ENCODE peak calls at places on chromosomes 11 and 22, in seven cellular contexts. K is transverse colon; G is nephron progenitor cell; I is T-helper 2 cell; M is activated naive CD8-positive, alpha-beta T cell treated with anti-CD3 and anti-CD28 coated beads for 36 hours; D is stimulated activated CD4-positive, alpha-beta T cell treated with anti-CD3 and anti-CD28 coated beads, TNF-alpha, amount 100 ng/mL, for 4 hours; N is germinal center. X is an unnamed sample.

GRCh38 chr11:35593143-35593542 is 25.1 kb upstream of the FJX1 start:
- DNase-seq in K (no peak), N (no peak), D (no peak), G (no peak), I (no peak), M (no peak), X (no peak)

GRCh38 chr11:19073454-19074415 is 13.2 kb upstream of the MRGPRX2 start:
- DNase-seq in M (no peak), G (no peak), N (no peak), I (no peak), K (no peak), D (no peak), X (no peak)

GRCh38 chr11:91955206-91955605 is 269.4 kb upstream of the FAT3 start:
- DNase-seq in K (no peak), N (no peak), G (no peak), I (no peak), D (no peak), M (no peak), X (no peak)

GRCh38 chr11:65833297-65834030 is at the start of gene SNX32:
- DNase-seq in K (peak; percentile 97), G (peak; percentile 97), I (peak; percentile 95), M (peak; percentile 96), D (peak; percentile 91), N (peak; percentile 99), X (peak; percentile 98)

GRCh38 chr11:110243804-110244203 is 52.6 kb downstream of the RDX start:
- DNase-seq in D (no peak), N (no peak), I (no peak), G (no peak), K (no peak), M (no peak), X (no peak)

GRCh38 chr22:50089231-50090140 is at the start of gene MOV10L1:
- DNase-seq in D (no peak), I (no peak), M (peak; percentile 42), K (no peak), G (no peak), N (no peak), X (no peak)

GRCh38 chr22:35643991-35644390 is 4.3 kb upstream of the APOL6 start:
- DNase-seq in N (no peak), D (no peak), K (no peak), M (no peak), I (no peak), G (no peak), X (no peak)

GRCh38 chr22:31151872-31152271 is 8.1 kb upstream of the RNF185 start:
- DNase-seq in K (no peak), M (no peak), D (no peak), N (no peak), G (no peak), I (no peak), X (no peak)

GRCh38 chr22:44025171-44026065 is 1.3 kb downstream of the PARVB start:
- DNase-seq in G (no peak), D (no peak), K (peak; percentile 83), N (peak; percentile 81), I (no peak), M (peak; percentile 13), X (no peak)

GRCh38 chr11:68383976-68384501 is 71.6 kb downstream of the LRP5 start:
- DNase-seq in D (peak; percentile 46), G (peak; percentile 77), M (peak; percentile 55), I (peak; percentile 48), K (peak; percentile 75), N (peak; percentile 66), X (peak; percentile 85)

GRCh38 chr11:25771605-25772004 is 560.3 kb upstream of the ANO3 start:
- DNase-seq in K (no peak), M (no peak), D (no peak), I (no peak), G (no peak), N (no peak), X (no peak)

GRCh38 chr22:31995046-31995445 is 48.0 kb upstream of the SLC5A1 start:
- DNase-seq in N (no peak), D (no peak), M (no peak), G (no peak), K (no peak), I (no peak), X (no peak)

GRCh38 chr11:35223429-35223828 is 84.5 kb downstream of the CD44 start:
- DNase-seq in D (no peak), N (no peak), M (no peak), I (no peak), K (no peak), G (peak; percentile 65), X (peak; percentile 66)

GRCh38 chr11:122440783-122441701 is 214.5 kb upstream of the UBASH3B start:
- DNase-seq in D (no peak), M (no peak), I (no peak), G (peak; percentile 32), N (no peak), K (peak; percentile 10), X (no peak)

GRCh38 chr11:28835790-28836189 is 727.6 kb downstream of the METTL15 start:
- DNase-seq in G (no peak), I (no peak), M (no peak), K (no peak), D (no peak), N (no peak), X (no peak)

GRCh38 chr11:1054143-1055108 is 17.9 kb upstream of the MUC6 start:
- DNase-seq in I (no peak), D (no peak), K (peak; percentile 87), G (peak; percentile 7), M (no peak), N (no peak), X (no peak)

GRCh38 chr11:121534131-121535093 is 81.6 kb upstream of the SORL1-AS1 start:
- DNase-seq in I (no peak), G (no peak), M (no peak), K (no peak), D (no peak), N (no peak), X (no peak)

GRCh38 chr22:36343720-36344105 is 44.1 kb downstream of the MYH9 start:
- DNase-seq in I (no peak), N (no peak), K (no peak), M (no peak), D (no peak), G (no peak), X (no peak)

GRCh38 chr22:36101756-36102155 is 58.8 kb downstream of the APOL3 start:
- DNase-seq in G (no peak), N (no peak), I (no peak), D (no peak), M (no peak), K (no peak), X (no peak)

GRCh38 chr11:17014774-17015638 is 792 bp upstream of the PLEKHA7 start:
- DNase-seq in G (peak; percentile 22), M (peak; percentile 20), I (peak; percentile 37), N (peak; percentile 72), K (peak; percentile 71), D (no peak), X (peak; percentile 63)

GRCh38 chr22:41951898-41952474 is at the start of gene SMIM45:
- DNase-seq in G (no peak), I (no peak), K (no peak), D (no peak), M (no peak), N (peak; percentile 73), X (peak; percentile 84)

GRCh38 chr11:94169516-94169915 is 40.9 kb downstream of the PANX1 start:
- DNase-seq in M (no peak), K (no peak), D (no peak), G (no peak), N (no peak), I (no peak), X (no peak)

GRCh38 chr11:31050061-31050790 is 319.3 kb downstream of the DCDC1 start:
- DNase-seq in K (no peak), G (no peak), D (no peak), M (no peak), N (no peak), I (no peak), X (no peak)

GRCh38 chr22:19814428-19814827 is 40.2 kb downstream of the GNB1L start:
- DNase-seq in I (no peak), M (no peak), N (no peak), K (no peak), D (no peak), G (no peak), X (no peak)

GRCh38 chr22:31497148-31497938 is 1.0 kb downstream of the SFI1 start:
- DNase-seq in M (no peak), D (no peak), K (no peak), G (no peak), I (peak; percentile 78), N (no peak), X (no peak)

GRCh38 chr22:32947581-32947980 is 110.6 kb downstream of the SYN3 start:
- DNase-seq in D (no peak), K (no peak), G (no peak), I (no peak), N (no peak), M (no peak), X (no peak)

GRCh38 chr11:33515347-33515746 is 185.3 kb downstream of the C11orf91 start:
- DNase-seq in D (no peak), N (no peak), I (no peak), M (no peak), G (no peak), K (no peak), X (no peak)

GRCh38 chr11:31254411-31254810 is 115.1 kb downstream of the DCDC1 start:
- DNase-seq in K (no peak), D (no peak), G (no peak), N (no peak), M (no peak), I (no peak), X (no peak)

GRCh38 chr11:13118194-13118593 is 109.1 kb downstream of the RASSF10 start:
- DNase-seq in K (no peak), I (no peak), M (no peak), D (no peak), G (no peak), N (no peak), X (no peak)

GRCh38 chr11:69656536-69657455 is 15.8 kb downstream of the CCND1 start:
- DNase-seq in D (no peak), I (no peak), N (no peak), G (no peak), M (no peak), K (no peak), X (peak; percentile 44)

GRCh38 chr11:134207538-134208239 is 16.1 kb downstream of the NCAPD3 start:
- DNase-seq in K (peak; percentile 47), M (peak; percentile 63), I (peak; percentile 69), N (no peak), D (peak; percentile 48), G (peak; percentile 65), X (no peak)

GRCh38 chr11:34358258-34358665 is 452 bp upstream of the ABTB2 start:
- DNase-seq in I (no peak), K (peak; percentile 67), D (no peak), M (no peak), G (peak; percentile 63), N (no peak), X (no peak)